ENCODE peak calls at places on chromosomes 4 and X, in eight cellular contexts. Y is OCI-LY7; F is stomach; I is cardiac fibroblast; J is CD4-positive, alpha-beta T cell; E is heart left ventricle; L is suprapubic skin; B is A549. U is an unnamed sample.

GRCh38 chr4:3431446-3431993 is 10.2 kb upstream of the HGFAC start:
- DNase-seq in F (no peak), B (no peak), Y (no peak), L (no peak), I (no peak), E (no peak), J (no peak), U (no peak)

GRCh38 chrX:132266583-132267355 is 47.5 kb upstream of the RAP2C start:
- DNase-seq in E (no peak), J (no peak), B (no peak), I (peak), L (no peak), F (no peak), Y (no peak), U (peak)

GRCh38 chr4:38322709-38323108 is 341.3 kb upstream of the KLF3 start:
- DNase-seq in E (peak), J (no peak), I (peak), L (no peak), Y (no peak), B (no peak), F (no peak), U (no peak)

GRCh38 chr4:32455231-32455630 is 1735.1 kb downstream of the PCDH7 start:
- DNase-seq in L (no peak), F (no peak), E (no peak), B (no peak), Y (no peak), I (peak), J (no peak), U (no peak)

GRCh38 chrX:7146703-7147430 is 645 bp upstream of the STS start:
- DNase-seq in I (peak), F (peak), Y (peak), E (no peak), L (no peak), B (no peak), J (no peak), U (peak)

GRCh38 chr4:87633239-87633638 is 16.8 kb upstream of the DMP1 start:
- DNase-seq in F (no peak), Y (no peak), J (no peak), E (no peak), I (peak), L (no peak), B (no peak), U (no peak)

GRCh38 chr4:7813674-7814073 is 126.0 kb downstream of the AFAP1 start:
- DNase-seq in L (no peak), E (no peak), Y (no peak), J (no peak), B (no peak), F (no peak), I (peak), U (no peak)

GRCh38 chr4:3746701-3747581 is 19.2 kb upstream of the ADRA2C start:
- DNase-seq in E (no peak), Y (no peak), J (no peak), I (no peak), F (no peak), B (no peak), L (no peak), U (no peak)

GRCh38 chr4:126888968-126889367 is 743.8 kb upstream of the INTU start:
- DNase-seq in E (no peak), J (no peak), B (no peak), L (no peak), Y (no peak), I (no peak), F (no peak), U (no peak)

GRCh38 chr4:681736-682451 is 7.1 kb downstream of the SLC49A3 start:
- DNase-seq in J (peak), Y (no peak), F (peak), I (no peak), L (peak), E (peak), B (no peak), U (peak)

GRCh38 chr4:15890246-15890829 is 48.2 kb downstream of the FGFBP1 start:
- DNase-seq in I (no peak), E (no peak), J (no peak), F (no peak), L (no peak), B (no peak), Y (no peak), U (no peak)

GRCh38 chr4:134421734-134422133 is 220.1 kb upstream of the PABPC4L start:
- DNase-seq in F (no peak), Y (no peak), B (no peak), L (no peak), E (no peak), J (no peak), I (no peak), U (no peak)

GRCh38 chrX:124127496-124127895 is 166.0 kb downstream of the STAG2 start:
- DNase-seq in F (no peak), J (no peak), B (peak), L (no peak), E (no peak), Y (peak), I (no peak), U (no peak)

GRCh38 chr4:34964613-34965012 is 1279.7 kb downstream of the ARAP2 start:
- DNase-seq in Y (no peak), E (no peak), B (no peak), F (no peak), L (no peak), J (no peak), I (no peak), U (no peak)

GRCh38 chr4:24611575-24611974 is 27.2 kb upstream of the DHX15 start:
- DNase-seq in Y (no peak), F (no peak), L (no peak), J (no peak), E (no peak), I (peak), B (no peak), U (no peak)

GRCh38 chrX:106894392-106894909 is 8.7 kb downstream of the RIPPLY1 start:
- DNase-seq in E (peak), L (no peak), Y (peak), B (peak), I (peak), J (peak), F (peak), U (peak)

GRCh38 chr4:76591992-76592391 is 157.0 kb downstream of the SHROOM3 start:
- DNase-seq in L (no peak), B (no peak), F (no peak), Y (no peak), E (no peak), I (no peak), J (no peak), U (no peak)

GRCh38 chrX:154019061-154019621 is 561 bp downstream of the IRAK1 start:
- DNase-seq in I (no peak), E (peak), F (no peak), Y (peak), B (no peak), L (no peak), J (no peak), U (no peak)

GRCh38 chr4:38133711-38134480 is 173.7 kb downstream of the PTTG2 start:
- DNase-seq in Y (no peak), E (no peak), L (no peak), I (no peak), F (no peak), B (no peak), J (no peak), U (no peak)

GRCh38 chr4:166366012-166366411 is 493.0 kb downstream of the TLL1 start:
- DNase-seq in B (no peak), I (no peak), Y (no peak), L (no peak), J (no peak), F (no peak), E (no peak), U (no peak)

GRCh38 chrX:23694606-23695005 is 27.3 kb downstream of the PRDX4 start:
- DNase-seq in B (peak), F (peak), Y (peak), I (peak), J (peak), E (peak), L (no peak), U (peak)

GRCh38 chr4:15382669-15383273 is 45.1 kb upstream of the C1QTNF7 start:
- DNase-seq in F (no peak), E (no peak), B (no peak), L (no peak), Y (no peak), I (no peak), J (no peak), U (no peak)

GRCh38 chr4:145625677-145626622 is 6.8 kb downstream of the MMAA start:
- DNase-seq in E (no peak), L (no peak), I (no peak), Y (peak), B (no peak), F (no peak), J (no peak), U (no peak)

GRCh38 chr4:151603377-151603776 is 157.4 kb downstream of the GATB start:
- DNase-seq in F (no peak), Y (no peak), J (no peak), E (no peak), B (no peak), I (no peak), L (no peak), U (no peak)

GRCh38 chr4:52555356-52555716 is 103.8 kb downstream of the USP46 start:
- DNase-seq in B (no peak), I (no peak), F (no peak), E (no peak), Y (no peak), L (no peak), J (no peak), U (no peak)

GRCh38 chr4:24988776-24989175 is 42.0 kb downstream of the LGI2 start:
- DNase-seq in Y (no peak), L (no peak), J (no peak), E (no peak), I (peak), F (no peak), B (peak), U (peak)

GRCh38 chr4:163587867-163588266 is 93.4 kb downstream of the TMA16 start:
- DNase-seq in E (no peak), F (no peak), B (no peak), Y (peak), L (no peak), I (no peak), J (no peak), U (peak)
- TF ChIP-seq CTCF in E (no peak), F (no peak), B (no peak), Y (peak), L (no peak), I (no peak), J (no peak), U (peak)

GRCh38 chr4:71050809-71051208 is 57.4 kb downstream of the DCK start:
- DNase-seq in L (no peak), B (no peak), E (no peak), F (no peak), Y (no peak), J (no peak), I (peak), U (no peak)
- TF ChIP-seq CTCF in L (no peak), B (no peak), E (no peak), F (no peak), Y (peak), J (no peak), I (no peak), U (no peak)

GRCh38 chrX:129843459-129844306 is at the start of gene ZDHHC9:
- DNase-seq in J (peak), Y (peak), E (peak), I (peak), L (peak), B (peak), F (peak), U (peak)
- TF ChIP-seq CTCF in J (no peak), Y (no peak), E (peak), I (no peak), L (no peak), B (no peak), F (no peak), U (no peak)

DNA sequence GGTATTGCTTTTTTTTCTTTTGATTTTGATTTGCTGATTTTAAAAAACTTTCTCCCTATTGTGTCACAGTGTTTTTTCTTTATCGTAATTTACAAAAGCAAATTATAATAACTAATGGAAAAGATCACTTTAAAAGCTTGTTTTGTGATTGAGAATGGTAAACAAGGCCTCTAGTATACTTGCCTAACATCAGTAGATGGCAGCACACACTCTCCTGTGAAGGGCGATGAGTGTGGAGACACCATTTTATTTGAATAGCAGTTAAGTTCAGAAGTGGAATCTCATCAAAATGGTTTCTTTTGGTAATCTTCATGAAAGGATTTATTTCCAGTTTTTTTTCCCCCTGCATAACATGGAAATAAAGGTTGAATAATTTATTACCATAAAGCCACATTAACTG is 72.3 kb downstream of the PAK3 start:
- DNase-seq in Y (no peak), J (no peak), B (no peak), I (peak), E (no peak), L (no peak), F (no peak), U (no peak)
- TF ChIP-seq CTCF in Y (peak), J (no peak), B (peak), I (no peak), E (peak), L (no peak), F (no peak), U (no peak)

DNA sequence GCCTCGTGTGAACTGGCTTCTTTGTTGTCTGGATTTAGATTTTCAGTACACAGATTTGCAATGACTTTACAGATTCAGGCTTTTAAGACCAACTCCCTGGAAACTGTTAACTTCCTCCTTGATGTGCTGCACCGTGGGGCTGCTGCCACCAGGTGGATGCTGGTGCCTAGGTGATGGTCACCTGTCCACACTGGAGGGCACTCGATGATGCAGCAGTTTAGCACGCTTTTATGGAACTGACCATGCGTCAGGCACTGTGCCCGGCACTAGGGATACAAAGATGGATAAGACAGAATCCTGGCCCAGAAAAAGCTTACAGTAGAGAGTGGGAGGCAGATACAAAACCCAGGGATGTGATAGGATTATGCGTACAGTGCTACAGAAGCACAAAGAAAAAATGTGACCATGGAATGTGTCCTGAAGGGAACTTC is 180.7 kb downstream of the CEP135 start:
- DNase-seq in F (peak), B (peak), Y (peak), I (peak), E (no peak), L (no peak), J (no peak), U (no peak)
- TF ChIP-seq CTCF in F (no peak), B (no peak), Y (peak), I (peak), E (no peak), L (no peak), J (no peak), U (peak)